ENCODE peak calls at places on chromosomes 1 and 21, in five cellular contexts. I is WTC11, H is A549, W is NB4, E is SK-N-SH. Q is an unnamed sample.

GRCh38 chr1:61403863-61404615 is 320.9 kb downstream of the TM2D1 start:
- DNase-seq in I (no peak), H (no peak), W (no peak), E (no peak), Q (no peak)

GRCh38 chr1:30123896-30124295 is 599.5 kb downstream of the MATN1 start:
- DNase-seq in I (no peak), H (no peak), W (no peak), E (no peak), Q (no peak)

GRCh38 chr1:64043976-64044375 is 159.4 kb upstream of the UBE2U start:
- DNase-seq in I (no peak), H (no peak), W (no peak), E (no peak), Q (no peak)

GRCh38 chr1:119141020-119141424 is 569 bp upstream of the WARS2 start:
- DNase-seq in I (peak; percentile 54), H (no peak), W (peak; percentile 65), E (no peak), Q (no peak)

GRCh38 chr1:113210248-113210647 is 137.2 kb downstream of the LRIG2 start:
- DNase-seq in I (no peak), H (no peak), W (no peak), E (no peak), Q (no peak)

GRCh38 chr1:244102471-244102870 is 51.4 kb downstream of the ZBTB18 start:
- DNase-seq in I (no peak), H (no peak), W (no peak), E (no peak), Q (no peak)

GRCh38 chr1:220269036-220269435 is 3.2 kb downstream of the RAB3GAP2 start:
- DNase-seq in I (no peak), H (no peak), W (no peak), E (no peak), Q (no peak)

GRCh38 chr21:33023574-33024277 is 2.0 kb upstream of the OLIG2 start:
- DNase-seq in I (peak; percentile 54), H (no peak), W (no peak), E (peak; percentile 19), Q (no peak)

GRCh38 chr21:39562791-39563770 is 49.7 kb upstream of the B3GALT5 start:
- DNase-seq in I (no peak), H (no peak), W (no peak), E (no peak), Q (no peak)

GRCh38 chr1:201374376-201374775 is 3.1 kb downstream of the TNNT2 start:
- DNase-seq in I (no peak), H (no peak), W (no peak), E (no peak), Q (no peak)

GRCh38 chr1:63746129-63746864 is 27.5 kb upstream of the ROR1 start:
- DNase-seq in I (peak; percentile 26), H (no peak), W (peak; percentile 20), E (no peak), Q (no peak)

GRCh38 chr1:207089627-207090265 is 1.1 kb downstream of the C4BPB start:
- DNase-seq in I (no peak), H (no peak), W (no peak), E (no peak), Q (no peak)

GRCh38 chr21:39348040-39348354 is 891 bp downstream of the HMGN1 start:
- DNase-seq in I (no peak), H (no peak), W (no peak), E (no peak), Q (no peak)

GRCh38 chr1:242554577-242554976 is 30.1 kb upstream of the PLD5 start:
- DNase-seq in I (no peak), H (no peak), W (no peak), E (no peak), Q (no peak)

GRCh38 chr1:12327566-12327965 is 97.7 kb downstream of the VPS13D start:
- DNase-seq in I (no peak), H (no peak), W (no peak), E (no peak), Q (no peak)

GRCh38 chr21:24093032-24093431 is 1514.2 kb downstream of the MRPL39 start:
- DNase-seq in I (no peak), H (no peak), W (no peak), E (no peak), Q (no peak)

GRCh38 chr1:174768516-174768915 is 231.2 kb upstream of the CACYBP start:
- DNase-seq in I (no peak), H (no peak), W (no peak), E (no peak), Q (no peak)

GRCh38 chr1:55012661-55013060 is 13.9 kb downstream of the BSND start:
- DNase-seq in I (no peak), H (no peak), W (no peak), E (no peak), Q (no peak)

GRCh38 chr1:31618916-31619846 is 1.7 kb downstream of the HCRTR1 start:
- DNase-seq in I (no peak), H (no peak), W (no peak), E (no peak), Q (no peak)

GRCh38 chr1:5493708-5494390 is 498.4 kb downstream of the NPHP4 start:
- DNase-seq in I (no peak), H (no peak), W (no peak), E (no peak), Q (no peak)

GRCh38 chr1:75342799-75343198 is 208.6 kb downstream of the LHX8 start:
- DNase-seq in I (no peak), H (no peak), W (no peak), E (no peak), Q (no peak)

GRCh38 chr1:198270421-198270820 is 113.6 kb downstream of the NEK7 start:
- DNase-seq in I (no peak), H (no peak), W (no peak), E (no peak), Q (no peak)

DNA sequence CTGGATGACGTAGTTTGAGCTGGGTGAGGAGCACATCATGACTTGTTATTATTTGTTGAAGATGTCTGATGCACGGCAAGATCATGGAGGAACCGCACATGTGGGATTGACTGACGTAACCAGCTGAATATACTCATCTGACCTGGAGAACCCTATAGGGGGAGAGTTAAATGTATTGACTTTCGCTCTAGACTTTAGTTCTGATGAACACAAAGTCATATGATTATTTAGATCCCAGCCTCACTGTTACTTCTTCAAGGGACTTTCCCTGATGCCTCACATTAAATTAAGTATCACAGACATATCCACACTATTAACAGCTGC is 33.2 kb downstream of the XCL2 start:
- DNase-seq in I (no peak), H (no peak), W (no peak), E (no peak), Q (no peak)
- TF ChIP-seq MAX in I (no peak), H (no peak), W (no peak), E (no peak), Q (no peak)

GRCh38 chr1:205455581-205456382 is at the start of gene BLACAT1:
- DNase-seq in I (peak; percentile 43), H (no peak), W (no peak), E (no peak), Q (no peak)
- TF ChIP-seq MAX in I (no peak), H (no peak), W (no peak), E (no peak), Q (no peak)

DNA sequence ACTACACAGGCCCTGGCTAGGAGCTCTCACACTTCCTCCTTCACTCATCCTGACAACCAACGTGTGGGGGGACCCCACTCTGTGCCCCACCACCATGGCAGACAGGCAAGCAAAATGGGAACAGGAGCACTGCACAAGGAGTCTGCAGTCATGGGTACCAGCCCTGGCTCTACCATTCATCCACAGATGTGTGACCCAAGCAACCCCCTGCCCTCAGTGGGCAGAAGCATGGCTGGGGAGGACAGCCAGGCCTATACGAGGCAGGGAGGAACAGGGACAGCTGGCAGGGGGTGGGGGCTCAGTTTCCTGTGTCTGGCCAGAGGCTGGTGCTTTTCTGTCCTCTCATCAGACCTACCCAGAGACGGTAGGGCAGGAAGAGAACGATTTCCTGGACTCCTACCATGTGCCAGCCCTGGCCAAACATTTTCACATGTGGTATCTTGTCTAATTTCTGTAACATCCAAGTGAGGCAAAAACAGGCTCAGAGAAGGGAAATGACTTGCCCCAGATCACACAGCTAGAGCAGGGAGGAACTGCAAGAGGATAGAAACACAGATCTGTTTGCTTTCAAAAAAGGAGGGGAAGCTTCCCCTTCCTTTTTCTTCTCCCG is 178.0 kb downstream of the HIVEP3 start:
- DNase-seq in I (no peak), H (no peak), W (peak; percentile 71), E (no peak), Q (no peak)
- TF ChIP-seq MAX in I (no peak), H (no peak), W (peak; percentile 83), E (no peak), Q (no peak)

GRCh38 chr1:109626682-109627408 is 7.2 kb downstream of the AMPD2 start:
- DNase-seq in I (no peak), H (no peak), W (no peak), E (no peak), Q (no peak)

GRCh38 chr1:109629372-109630030 is 9.9 kb downstream of the AMPD2 start:
- DNase-seq in I (no peak), H (no peak), W (no peak), E (peak; percentile 12), Q (no peak)

GRCh38 chr1:109630081-109630880 is 10.6 kb downstream of the AMPD2 start:
- DNase-seq in I (peak; percentile 67), H (no peak), W (no peak), E (peak; percentile 84), Q (no peak)

GRCh38 chr1:109627692-109628399 is 8.2 kb downstream of the AMPD2 start:
- DNase-seq in I (no peak), H (no peak), W (no peak), E (no peak), Q (no peak)

DNA sequence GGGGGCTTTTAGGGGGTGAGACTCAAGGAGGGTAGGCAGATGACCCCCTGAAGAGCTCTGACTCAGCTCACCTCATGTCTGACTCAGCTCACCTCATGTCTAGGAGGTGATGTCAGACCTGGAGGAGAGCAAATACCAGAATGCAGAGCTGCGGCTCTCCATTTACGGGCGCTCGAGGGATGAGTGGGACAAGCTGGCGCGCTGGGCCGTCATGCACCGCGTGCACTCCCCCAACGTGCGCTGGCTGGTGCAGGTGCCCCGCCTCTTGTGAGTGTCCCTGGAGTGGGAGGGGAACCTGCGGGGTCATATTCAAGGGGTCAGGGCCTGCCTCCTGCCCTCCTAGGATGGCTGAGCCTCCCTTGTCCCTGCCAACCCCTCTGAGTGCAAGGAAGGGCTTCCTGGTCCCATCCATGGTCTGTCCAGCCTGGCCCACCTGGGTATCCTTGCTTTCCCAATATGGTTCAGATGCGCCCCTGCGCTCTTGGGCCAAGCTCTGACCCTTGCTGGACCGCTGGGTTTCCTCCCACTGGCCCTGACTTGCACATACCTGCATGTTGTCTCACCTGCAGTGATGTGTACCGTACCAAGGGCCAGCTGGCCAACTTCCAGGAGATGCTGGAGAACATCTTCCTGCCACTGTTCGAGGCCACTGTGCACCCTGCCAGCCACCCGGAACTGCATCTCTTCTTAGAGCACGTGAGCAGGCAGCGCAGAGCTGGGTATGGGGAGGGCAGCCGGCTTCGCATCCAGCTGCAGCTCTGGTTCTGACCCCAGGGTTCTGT is 9.1 kb downstream of the AMPD2 start:
- DNase-seq in I (no peak), H (no peak), W (no peak), E (no peak), Q (no peak)
- TF ChIP-seq MAX in I (no peak), H (no peak), W (no peak), E (no peak), Q (no peak)

GRCh38 chr1:19182223-19182622 is 27.8 kb downstream of the UBR4 start:
- DNase-seq in I (no peak), H (no peak), W (no peak), E (no peak), Q (no peak)
- TF ChIP-seq MAX in I (no peak), H (no peak), W (no peak), E (no peak), Q (no peak)